ENCODE peak calls at places on chromosomes 6 and 20, in seven cellular contexts. One of them, this sample, is unnamed.

GRCh38 chr20:53829086-53829703 is 235.6 kb upstream of the ZNF217 start:
- DNase-seq in substantia nigra: no peak
- DNase-seq in T-helper 2 cell: no peak
- DNase-seq in activated T-helper 1 cell treated with Interleukin-2 at 50 U/mL for 16 hours: no peak
- DNase-seq in amniotic epithelial cell: peak; percentile 93
- DNase-seq in M059J: peak; percentile 99
- DNase-seq in T follicular helper cell: no peak
- DNase-seq in this sample: peak; percentile 99

GRCh38 chr20:2535711-2536561 is 437 bp upstream of the TMC2 start:
- DNase-seq in substantia nigra: no peak
- DNase-seq in T-helper 2 cell: no peak
- DNase-seq in activated T-helper 1 cell treated with Interleukin-2 at 50 U/mL for 16 hours: no peak
- DNase-seq in amniotic epithelial cell: no peak
- DNase-seq in M059J: no peak
- DNase-seq in T follicular helper cell: no peak
- DNase-seq in this sample: no peak

GRCh38 chr6:6179858-6180257 is 140.6 kb downstream of the F13A1 start:
- DNase-seq in substantia nigra: no peak
- DNase-seq in T-helper 2 cell: no peak
- DNase-seq in activated T-helper 1 cell treated with Interleukin-2 at 50 U/mL for 16 hours: no peak
- DNase-seq in amniotic epithelial cell: no peak
- DNase-seq in M059J: no peak
- DNase-seq in T follicular helper cell: no peak
- DNase-seq in this sample: no peak

GRCh38 chr6:16338577-16339262 is 100.3 kb downstream of the GMPR start:
- DNase-seq in substantia nigra: no peak
- DNase-seq in T-helper 2 cell: no peak
- DNase-seq in activated T-helper 1 cell treated with Interleukin-2 at 50 U/mL for 16 hours: no peak
- DNase-seq in amniotic epithelial cell: peak; percentile 100
- DNase-seq in M059J: peak; percentile 100
- DNase-seq in T follicular helper cell: no peak
- DNase-seq in this sample: peak; percentile 100

GRCh38 chr20:326645-327031 is 1.3 kb downstream of the SOX12 start:
- DNase-seq in substantia nigra: no peak
- DNase-seq in T-helper 2 cell: no peak
- DNase-seq in activated T-helper 1 cell treated with Interleukin-2 at 50 U/mL for 16 hours: no peak
- DNase-seq in amniotic epithelial cell: no peak
- DNase-seq in M059J: peak; percentile 73
- DNase-seq in T follicular helper cell: no peak
- DNase-seq in this sample: peak; percentile 47

GRCh38 chr20:41045680-41046079 is 17.1 kb downstream of the TOP1 start:
- DNase-seq in substantia nigra: no peak
- DNase-seq in T-helper 2 cell: no peak
- DNase-seq in activated T-helper 1 cell treated with Interleukin-2 at 50 U/mL for 16 hours: no peak
- DNase-seq in amniotic epithelial cell: no peak
- DNase-seq in M059J: no peak
- DNase-seq in T follicular helper cell: no peak
- DNase-seq in this sample: no peak

GRCh38 chr20:11582073-11582472 is 335.6 kb upstream of the BTBD3 start:
- DNase-seq in substantia nigra: no peak
- DNase-seq in T-helper 2 cell: no peak
- DNase-seq in activated T-helper 1 cell treated with Interleukin-2 at 50 U/mL for 16 hours: no peak
- DNase-seq in amniotic epithelial cell: peak; percentile 46
- DNase-seq in M059J: peak; percentile 14
- DNase-seq in T follicular helper cell: no peak
- DNase-seq in this sample: peak; percentile 2

GRCh38 chr6:154567695-154568220 is 57.3 kb upstream of the CNKSR3 start:
- DNase-seq in substantia nigra: no peak
- DNase-seq in T-helper 2 cell: no peak
- DNase-seq in activated T-helper 1 cell treated with Interleukin-2 at 50 U/mL for 16 hours: no peak
- DNase-seq in amniotic epithelial cell: no peak
- DNase-seq in M059J: no peak
- DNase-seq in T follicular helper cell: no peak
- DNase-seq in this sample: no peak

GRCh38 chr6:141561154-141561553 is 571.6 kb upstream of the GJE1 start:
- DNase-seq in substantia nigra: no peak
- DNase-seq in T-helper 2 cell: no peak
- DNase-seq in activated T-helper 1 cell treated with Interleukin-2 at 50 U/mL for 16 hours: no peak
- DNase-seq in amniotic epithelial cell: no peak
- DNase-seq in M059J: no peak
- DNase-seq in T follicular helper cell: no peak
- DNase-seq in this sample: no peak

GRCh38 chr6:11828185-11828897 is 49.7 kb upstream of the ADTRP start:
- DNase-seq in substantia nigra: no peak
- DNase-seq in T-helper 2 cell: no peak
- DNase-seq in activated T-helper 1 cell treated with Interleukin-2 at 50 U/mL for 16 hours: no peak
- DNase-seq in amniotic epithelial cell: no peak
- DNase-seq in M059J: no peak
- DNase-seq in T follicular helper cell: no peak
- DNase-seq in this sample: no peak

GRCh38 chr6:157642736-157643135 is 180.3 kb upstream of the SNX9 start:
- DNase-seq in substantia nigra: no peak
- DNase-seq in T-helper 2 cell: no peak
- DNase-seq in activated T-helper 1 cell treated with Interleukin-2 at 50 U/mL for 16 hours: no peak
- DNase-seq in amniotic epithelial cell: no peak
- DNase-seq in M059J: no peak
- DNase-seq in T follicular helper cell: no peak
- DNase-seq in this sample: no peak

GRCh38 chr20:17843246-17844132 is 125.1 kb downstream of the SNX5 start:
- DNase-seq in substantia nigra: no peak
- DNase-seq in T-helper 2 cell: no peak
- DNase-seq in activated T-helper 1 cell treated with Interleukin-2 at 50 U/mL for 16 hours: no peak
- DNase-seq in amniotic epithelial cell: peak; percentile 83
- DNase-seq in M059J: peak; percentile 100
- DNase-seq in T follicular helper cell: no peak
- DNase-seq in this sample: peak; percentile 99

GRCh38 chr6:40910260-40910893 is 128.6 kb downstream of the UNC5CL start:
- DNase-seq in substantia nigra: no peak
- DNase-seq in T-helper 2 cell: no peak
- DNase-seq in activated T-helper 1 cell treated with Interleukin-2 at 50 U/mL for 16 hours: no peak
- DNase-seq in amniotic epithelial cell: no peak
- DNase-seq in M059J: no peak
- DNase-seq in T follicular helper cell: no peak
- DNase-seq in this sample: no peak

GRCh38 chr6:16249971-16250370 is 11.6 kb downstream of the GMPR start:
- DNase-seq in substantia nigra: no peak
- DNase-seq in T-helper 2 cell: no peak
- DNase-seq in activated T-helper 1 cell treated with Interleukin-2 at 50 U/mL for 16 hours: no peak
- DNase-seq in amniotic epithelial cell: no peak
- DNase-seq in M059J: no peak
- DNase-seq in T follicular helper cell: no peak
- DNase-seq in this sample: no peak

GRCh38 chr6:54026652-54027400 is 84.4 kb upstream of the MLIP start:
- DNase-seq in substantia nigra: no peak
- DNase-seq in T-helper 2 cell: no peak
- DNase-seq in activated T-helper 1 cell treated with Interleukin-2 at 50 U/mL for 16 hours: no peak
- DNase-seq in amniotic epithelial cell: no peak
- DNase-seq in M059J: no peak
- DNase-seq in T follicular helper cell: no peak
- DNase-seq in this sample: no peak